ENCODE peak calls at places on chromosomes 2 and 18, in ten cellular contexts. T is A549, V is tibial nerve, J is esophagus muscularis mucosa, S is ovary, C is transverse colon, A is sigmoid colon, P is suprapubic skin, R is HepG2, N is K562. U is an unnamed sample.

GRCh38 chr2:1886405-1886992 is 142.2 kb upstream of the PXDN start:
- DNase-seq in T (peak), V (peak), J (no peak), S (no peak), C (peak), A (no peak), P (no peak), R (peak), N (peak), U (peak)

GRCh38 chr2:101474752-101475384 is at the start of gene RFX8:
- DNase-seq in T (no peak), V (no peak), J (no peak), S (no peak), C (no peak), A (no peak), P (no peak), R (peak), N (no peak), U (no peak)

GRCh38 chr2:85680707-85681353 is 12.8 kb upstream of the SFTPB start:
- DNase-seq in T (no peak), V (no peak), J (no peak), S (no peak), C (no peak), A (peak), P (no peak), R (no peak), N (no peak), U (no peak)

GRCh38 chr2:20578895-20579825 is 71.7 kb downstream of the HS1BP3 start:
- DNase-seq in T (peak), V (peak), J (peak), S (peak), C (peak), A (peak), P (peak), R (peak), N (peak), U (peak)

GRCh38 chr18:22604390-22604985 is 186.8 kb upstream of the CTAGE1 start:
- DNase-seq in T (no peak), V (no peak), J (no peak), S (no peak), C (no peak), A (no peak), P (no peak), R (no peak), N (no peak), U (peak)

GRCh38 chr2:129885735-129886134 is 93.7 kb upstream of the RAB6C start:
- DNase-seq in T (no peak), V (no peak), J (no peak), S (no peak), C (no peak), A (no peak), P (no peak), R (no peak), N (peak), U (peak)

GRCh38 chr2:18690342-18690741 is 101.0 kb upstream of the NT5C1B start:
- DNase-seq in T (peak), V (no peak), J (no peak), S (no peak), C (no peak), A (no peak), P (no peak), R (no peak), N (no peak), U (no peak)

GRCh38 chr2:134261398-134262131 is 7.7 kb downstream of the MGAT5 start:
- DNase-seq in T (no peak), V (no peak), J (no peak), S (no peak), C (no peak), A (no peak), P (no peak), R (no peak), N (no peak), U (no peak)

GRCh38 chr18:72201032-72201431 is 343.1 kb downstream of the CBLN2 start:
- DNase-seq in T (no peak), V (no peak), J (no peak), S (no peak), C (no peak), A (no peak), P (no peak), R (no peak), N (no peak), U (no peak)

GRCh38 chr18:63297678-63298392 is 21.7 kb downstream of the BCL2 start:
- DNase-seq in T (no peak), V (no peak), J (no peak), S (peak), C (no peak), A (no peak), P (no peak), R (no peak), N (no peak), U (no peak)

GRCh38 chr18:43420950-43421349 is 143.7 kb upstream of the SYT4 start:
- DNase-seq in T (no peak), V (no peak), J (no peak), S (no peak), C (no peak), A (no peak), P (no peak), R (no peak), N (no peak), U (no peak)

GRCh38 chr18:74534981-74535649 is 815 bp downstream of the CNDP1 start:
- DNase-seq in T (no peak), V (no peak), J (no peak), S (no peak), C (peak), A (no peak), P (no peak), R (no peak), N (no peak), U (peak)

GRCh38 chr2:109341904-109342303 is 212.9 kb downstream of the SH3RF3 start:
- DNase-seq in T (no peak), V (no peak), J (no peak), S (no peak), C (no peak), A (no peak), P (no peak), R (no peak), N (no peak), U (no peak)

GRCh38 chr2:26429779-26430654 is 28.3 kb downstream of the DRC1 start:
- DNase-seq in T (no peak), V (no peak), J (no peak), S (no peak), C (no peak), A (no peak), P (no peak), R (no peak), N (no peak), U (no peak)

GRCh38 chr2:46954951-46955571 is 39.5 kb upstream of the MCFD2 start:
- DNase-seq in T (peak), V (peak), J (no peak), S (peak), C (peak), A (peak), P (no peak), R (peak), N (peak), U (peak)

DNA sequence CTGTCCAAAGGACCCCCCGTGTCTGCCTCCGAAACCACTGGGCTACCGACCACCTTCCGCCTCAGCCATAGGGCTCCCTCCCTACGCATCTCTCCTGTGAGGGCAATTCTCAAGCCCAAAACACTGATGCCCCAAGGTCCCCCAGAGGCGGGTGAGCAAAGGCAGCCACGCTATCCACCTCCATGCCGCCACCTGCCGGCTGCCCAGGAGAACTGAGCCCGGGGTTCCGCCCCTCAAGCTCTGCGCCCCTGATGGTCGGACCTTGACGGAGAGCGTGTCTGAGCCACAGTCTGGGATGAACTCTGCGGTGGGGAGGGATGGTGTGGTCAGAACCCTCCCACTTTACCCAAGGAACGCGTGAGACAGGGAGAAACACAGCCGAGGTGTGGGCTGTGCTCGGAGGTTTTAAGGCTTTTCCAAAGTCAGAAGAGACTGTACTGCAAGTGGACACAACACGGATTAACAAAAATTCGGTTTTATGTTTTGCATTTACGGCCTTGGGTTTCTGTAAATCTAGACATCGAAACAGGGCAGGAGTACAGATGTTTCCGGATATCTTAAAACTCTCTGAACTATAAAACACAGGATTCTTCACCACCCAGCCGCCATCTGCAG is 114.1 kb downstream of the ZNF516 start:
- DNase-seq in T (peak), V (no peak), J (no peak), S (peak), C (no peak), A (peak), P (peak), R (no peak), N (peak), U (no peak)
- TF ChIP-seq CTCF in T (peak), V (peak), J (peak), S (peak), C (no peak), A (peak), P (peak), R (peak), N (peak), U (no peak)

DNA sequence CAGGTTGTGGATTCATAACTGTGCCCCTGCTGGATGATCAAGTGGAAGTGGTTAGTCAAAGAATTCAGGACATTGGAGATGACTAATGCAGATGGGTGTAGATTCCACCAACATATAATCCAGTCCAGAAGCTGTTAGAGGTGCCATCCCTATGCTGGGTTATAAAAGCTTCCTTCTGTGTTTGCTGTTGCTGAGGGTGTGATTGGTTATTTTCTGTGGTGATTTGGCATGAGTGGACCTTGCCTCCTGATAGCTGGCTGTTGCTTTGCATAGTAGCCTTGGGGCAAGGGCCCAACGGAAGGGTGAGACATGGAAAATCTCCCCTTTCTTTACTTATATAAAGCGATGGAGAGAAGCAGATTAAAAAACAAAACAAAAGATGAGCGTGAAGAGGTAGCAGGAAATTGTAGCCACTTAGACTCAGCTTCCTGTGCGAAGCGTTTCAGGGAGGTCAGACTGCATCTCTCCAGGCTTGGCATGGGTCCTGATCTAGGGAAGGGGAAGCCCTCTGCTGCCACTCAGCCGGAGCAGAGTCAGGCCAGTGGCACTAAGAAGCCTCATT is 190.4 kb downstream of the FMNL2 start:
- DNase-seq in T (peak), V (no peak), J (no peak), S (peak), C (peak), A (no peak), P (no peak), R (peak), N (no peak), U (no peak)
- TF ChIP-seq EP300 in T (no peak), V (no peak), J (no peak), S (no peak), C (no peak), A (no peak), P (no peak), R (no peak), N (no peak), U (no peak)

DNA sequence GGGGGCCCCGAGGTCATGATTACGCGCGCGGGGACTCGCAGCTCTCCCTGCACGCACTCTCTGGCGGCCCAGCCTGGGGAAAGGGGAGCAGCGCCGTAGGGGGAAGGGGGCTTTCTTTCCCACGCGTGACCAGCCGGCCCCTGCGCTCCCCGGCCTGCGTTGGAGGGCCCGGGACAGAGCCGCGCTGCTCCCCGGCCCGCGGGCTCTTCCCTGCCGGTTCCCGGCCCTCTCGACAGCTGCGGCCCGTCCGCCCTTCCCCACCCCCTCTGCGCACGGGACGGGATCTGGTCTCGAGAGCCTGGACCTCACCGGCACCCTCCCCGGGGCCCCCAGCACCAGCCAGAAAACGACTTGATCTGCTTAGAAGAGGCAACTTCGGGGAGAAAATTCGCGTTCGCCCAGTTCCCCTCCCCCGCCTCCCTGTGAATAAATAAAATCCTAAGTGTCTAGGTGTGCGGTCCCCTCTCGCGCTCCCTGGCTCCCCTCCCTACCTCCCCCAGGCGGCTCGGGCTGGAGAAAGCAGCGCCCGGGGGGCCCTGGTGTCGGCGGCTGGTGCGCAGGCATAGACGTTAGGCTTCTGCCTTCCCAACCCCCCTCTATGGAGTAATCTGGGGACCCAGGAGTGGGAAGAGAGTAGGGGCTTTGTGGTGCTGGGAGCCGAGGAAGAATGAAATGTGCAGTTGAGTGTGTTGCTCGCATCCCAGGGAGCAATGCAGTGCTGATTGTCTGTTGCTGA is 793 bp upstream of the FIGN start:
- DNase-seq in T (peak), V (peak), J (no peak), S (peak), C (peak), A (peak), P (peak), R (peak), N (no peak), U (no peak)
- TF ChIP-seq CTCF in T (no peak), V (no peak), J (no peak), S (no peak), C (no peak), A (no peak), P (no peak), R (peak), N (no peak), U (no peak)

DNA sequence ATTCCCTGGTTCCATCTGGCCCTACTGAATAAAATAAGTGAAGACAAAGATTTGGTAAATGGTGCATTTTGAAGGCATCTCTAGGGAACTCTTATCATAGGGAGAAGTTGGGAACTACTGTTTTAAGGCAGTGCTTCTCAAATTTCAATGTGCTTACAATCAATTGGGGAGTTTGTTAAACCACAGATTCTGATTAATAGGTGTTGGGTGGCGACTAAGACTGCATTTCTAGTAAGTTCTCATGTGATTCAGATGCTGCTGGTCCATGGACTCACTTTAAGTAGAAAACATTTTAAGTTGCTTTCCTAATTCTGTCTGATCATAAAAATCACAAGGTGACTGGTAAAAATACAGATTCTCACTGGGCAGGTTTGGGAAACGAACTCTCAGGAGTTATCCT is 14.6 kb downstream of the FARSB start:
- DNase-seq in T (no peak), V (no peak), J (no peak), S (no peak), C (no peak), A (no peak), P (no peak), R (no peak), N (no peak), U (no peak)
- TF ChIP-seq EP300 in T (no peak), V (no peak), J (no peak), S (no peak), C (no peak), A (no peak), P (no peak), R (no peak), N (no peak), U (no peak)

GRCh38 chr2:234293973-234294372 is 202.9 kb downstream of the ARL4C start:
- DNase-seq in T (no peak), V (no peak), J (no peak), S (no peak), C (no peak), A (no peak), P (no peak), R (no peak), N (no peak), U (no peak)
- TF ChIP-seq CTCF in T (no peak), V (no peak), J (no peak), S (no peak), C (no peak), A (no peak), P (no peak), R (no peak), N (no peak), U (no peak)

GRCh38 chr2:14941151-14941631 is 308.7 kb downstream of the LRATD1 start:
- DNase-seq in T (no peak), V (peak), J (peak), S (no peak), C (peak), A (no peak), P (no peak), R (no peak), N (no peak), U (no peak)
- TF ChIP-seq EP300 in T (no peak), V (no peak), J (no peak), S (no peak), C (no peak), A (no peak), P (no peak), R (no peak), N (no peak), U (no peak)

DNA sequence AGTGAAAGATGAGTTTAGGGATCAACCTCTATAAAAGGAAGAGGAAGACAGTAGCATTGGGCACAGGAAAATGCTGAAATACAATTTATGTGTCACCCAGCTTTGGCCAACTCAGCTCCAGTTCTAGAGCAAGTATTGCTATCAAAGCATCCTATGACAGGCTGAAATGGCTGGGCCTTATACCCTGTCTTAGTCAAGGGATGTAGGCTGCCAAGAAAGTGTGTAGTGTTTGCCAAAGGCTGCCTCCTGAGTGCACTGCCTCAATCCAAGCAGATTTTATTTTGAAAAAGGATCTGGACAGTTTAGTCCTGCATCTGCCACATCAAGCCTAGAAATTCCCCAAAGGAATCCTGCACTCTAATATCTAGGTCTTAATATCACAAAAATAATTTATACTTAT is 359.9 kb upstream of the ZC3H15 start:
- DNase-seq in T (no peak), V (no peak), J (no peak), S (no peak), C (no peak), A (no peak), P (no peak), R (no peak), N (no peak), U (no peak)
- TF ChIP-seq CTCF in T (no peak), V (no peak), J (no peak), S (no peak), C (no peak), A (no peak), P (no peak), R (no peak), N (no peak), U (no peak)

GRCh38 chr18:31720867-31721266 is 36.5 kb upstream of the B4GALT6 start:
- DNase-seq in T (no peak), V (no peak), J (no peak), S (no peak), C (no peak), A (no peak), P (no peak), R (no peak), N (no peak), U (no peak)

GRCh38 chr18:31722369-31722957 is 38.1 kb upstream of the B4GALT6 start:
- DNase-seq in T (peak), V (peak), J (peak), S (peak), C (peak), A (peak), P (peak), R (peak), N (peak), U (peak)

GRCh38 chr18:31723998-31724711 is 36.5 kb downstream of the SLC25A52 start:
- DNase-seq in T (no peak), V (no peak), J (no peak), S (peak), C (peak), A (peak), P (peak), R (no peak), N (no peak), U (peak)

GRCh38 chr18:31721596-31721995 is 37.2 kb upstream of the B4GALT6 start:
- DNase-seq in T (no peak), V (no peak), J (no peak), S (no peak), C (no peak), A (no peak), P (no peak), R (no peak), N (no peak), U (no peak)

DNA sequence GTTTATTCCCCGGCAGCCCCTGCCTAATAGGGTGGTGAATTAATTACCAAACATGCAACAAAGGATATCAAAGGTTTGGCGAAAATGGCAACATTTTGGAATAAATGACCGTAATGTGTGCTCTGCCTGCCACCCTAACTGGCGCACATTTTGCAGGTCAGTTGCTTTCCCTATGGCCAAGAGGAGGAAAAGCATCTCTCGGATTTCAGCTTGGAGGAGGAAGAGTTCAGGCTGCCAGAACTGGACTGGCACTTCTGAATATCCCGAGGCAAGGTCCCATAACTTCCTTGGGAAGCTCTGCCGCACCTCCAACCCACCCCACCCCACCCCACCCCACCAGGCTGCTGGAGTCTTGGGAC is 37.1 kb downstream of the SLC25A52 start:
- DNase-seq in T (no peak), V (no peak), J (no peak), S (no peak), C (no peak), A (no peak), P (no peak), R (no peak), N (no peak), U (no peak)
- TF ChIP-seq EP300 in T (no peak), V (no peak), J (no peak), S (no peak), C (no peak), A (no peak), P (no peak), R (no peak), N (no peak), U (no peak)

GRCh38 chr2:136929531-136929930 is 164.2 kb downstream of the THSD7B start:
- DNase-seq in T (no peak), V (no peak), J (no peak), S (no peak), C (no peak), A (no peak), P (no peak), R (no peak), N (no peak), U (no peak)

GRCh38 chr2:136935119-136935518 is 169.8 kb downstream of the THSD7B start:
- DNase-seq in T (no peak), V (no peak), J (no peak), S (no peak), C (no peak), A (no peak), P (no peak), R (no peak), N (no peak), U (no peak)

GRCh38 chr2:136927156-136927555 is 161.8 kb downstream of the THSD7B start:
- DNase-seq in T (no peak), V (no peak), J (no peak), S (no peak), C (no peak), A (no peak), P (no peak), R (no peak), N (no peak), U (no peak)

GRCh38 chr2:136932700-136933099 is 167.4 kb downstream of the THSD7B start:
- DNase-seq in T (peak), V (no peak), J (no peak), S (no peak), C (no peak), A (no peak), P (no peak), R (peak), N (no peak), U (no peak)
- TF ChIP-seq CTCF in T (no peak), V (no peak), J (no peak), S (no peak), C (peak), A (no peak), P (no peak), R (peak), N (no peak), U (no peak)